ENCODE peak calls at places on chromosomes 12 and 14, in seven cellular contexts. W, R, J, A, X, K and U are unnamed samples. For H3K4me1, the result is how much of the 10 kb centered on the place peaks cover.

GRCh38 chr14:100835278-100836052 is 9.5 kb downstream of the MEG3 start:
- DNase-seq in R (no peak), W (no peak), J (no peak), K (no peak), X (no peak), A (no peak), U (no peak)

GRCh38 chr14:66432334-66432733 is 53.8 kb upstream of the CCDC196 start:
- DNase-seq in W (no peak), X (no peak), J (no peak), K (no peak), R (no peak), A (no peak), U (no peak)

GRCh38 chr12:29273178-29273843 is 107.7 kb downstream of the ERGIC2 start:
- DNase-seq in K (no peak), W (no peak), A (no peak), R (no peak), J (no peak), X (no peak), U (no peak)

GRCh38 chr14:76863724-76864407 is 37.7 kb downstream of the LRRC74A start:
- DNase-seq in A (no peak), K (no peak), J (no peak), W (peak), X (no peak), R (no peak), U (no peak)

GRCh38 chr12:19480459-19480858 is 41.2 kb downstream of the AEBP2 start:
- DNase-seq in A (no peak), K (no peak), J (no peak), X (no peak), W (no peak), R (no peak), U (no peak)

GRCh38 chr14:54786816-54787215 is 115.8 kb downstream of the GCH1 start:
- DNase-seq in K (no peak), R (no peak), W (no peak), J (no peak), A (no peak), X (no peak), U (no peak)

GRCh38 chr12:56071648-56072047 is 8.3 kb upstream of the ERBB3 start:
- DNase-seq in X (no peak), J (no peak), W (no peak), A (no peak), R (peak), K (no peak), U (no peak)

GRCh38 chr12:64884164-64884542 is 59.7 kb downstream of the TBC1D30 start:
- DNase-seq in K (no peak), R (no peak), A (no peak), J (no peak), X (no peak), W (no peak), U (no peak)

GRCh38 chr14:89466460-89466859 is 49.4 kb upstream of the FOXN3 start:
- DNase-seq in A (no peak), K (no peak), R (no peak), J (peak), X (no peak), W (no peak), U (no peak)

GRCh38 chr12:96487214-96487613 is 2.2 kb upstream of the CFAP54 start:
- DNase-seq in J (no peak), A (peak), K (no peak), X (peak), W (no peak), R (peak), U (no peak)

GRCh38 chr14:65927871-65928270 is 515.3 kb downstream of the FUT8 start:
- DNase-seq in A (no peak), K (no peak), R (no peak), W (no peak), J (peak), X (no peak), U (no peak)

GRCh38 chr12:13534242-13534641 is 337.7 kb downstream of the EMP1 start:
- DNase-seq in R (no peak), W (no peak), J (no peak), X (no peak), K (no peak), A (no peak), U (no peak)

GRCh38 chr12:78853231-78853630 is 11.3 kb upstream of the SYT1 start:
- DNase-seq in A (no peak), J (no peak), K (no peak), X (no peak), W (no peak), R (no peak), U (no peak)

GRCh38 chr12:109703684-109704083 is 9.9 kb upstream of the FAM222A start:
- DNase-seq in K (no peak), X (no peak), R (no peak), J (no peak), A (no peak), W (no peak), U (no peak)

GRCh38 chr12:100141998-100142850 is 450 bp downstream of the BLTP3B start:
- DNase-seq in A (no peak), J (peak), K (no peak), W (peak), X (no peak), R (no peak), U (no peak)

GRCh38 chr14:72443991-72444431 is 449.9 kb downstream of the DPF3 start:
- DNase-seq in X (no peak), K (no peak), J (no peak), R (no peak), W (no peak), A (no peak), U (no peak)

GRCh38 chr12:87952850-87953249 is 76.4 kb downstream of the C12orf50 start:
- DNase-seq in R (no peak), W (no peak), K (no peak), X (no peak), J (no peak), A (no peak), U (no peak)

GRCh38 chr14:36256131-36256801 is 64.2 kb downstream of the MBIP start:
- DNase-seq in K (no peak), W (peak), R (no peak), A (no peak), X (no peak), J (no peak), U (no peak)

GRCh38 chr14:22564463-22564862 is 24.6 kb downstream of the DAD1 start:
- DNase-seq in K (no peak), A (no peak), J (no peak), R (no peak), W (no peak), X (no peak), U (no peak)

GRCh38 chr14:22561661-22562579 is 27.1 kb downstream of the DAD1 start:
- DNase-seq in X (no peak), J (peak), A (no peak), K (no peak), R (no peak), W (peak), U (no peak)

GRCh38 chr14:22565391-22565945 is 23.6 kb downstream of the DAD1 start:
- DNase-seq in J (no peak), X (no peak), A (no peak), W (no peak), R (no peak), K (no peak), U (no peak)

GRCh38 chr14:22561366-22561660 is 27.7 kb downstream of the DAD1 start:
- DNase-seq in K (no peak), J (no peak), R (no peak), X (no peak), A (no peak), W (no peak), U (no peak)

GRCh38 chr14:22563987-22564386 is 25.0 kb downstream of the DAD1 start:
- DNase-seq in K (no peak), A (no peak), X (no peak), W (no peak), J (no peak), R (no peak), U (no peak)
- H3K4me1 ChIP-seq in K (under half), A (under half), X (under half), W (under half), J (half or more), R (under half), U (under half)

GRCh38 chr12:120117961-120118709 is 1.6 kb upstream of the RAB35 start:
- DNase-seq in A (no peak), K (no peak), X (peak), W (no peak), R (peak), J (no peak), U (no peak)
- H3K4me1 ChIP-seq in A (under half), K (under half), X (under half), W (under half), R (under half), J (half or more), U (under half)

GRCh38 chr12:116261525-116262100 is 15.9 kb downstream of the MED13L start:
- DNase-seq in A (no peak), K (no peak), X (no peak), R (no peak), J (no peak), W (no peak), U (no peak)

GRCh38 chr12:116257826-116258225 is 19.7 kb downstream of the MED13L start:
- DNase-seq in X (no peak), W (no peak), R (no peak), A (no peak), K (no peak), J (no peak), U (no peak)

GRCh38 chr12:116257213-116257612 is 20.3 kb downstream of the MED13L start:
- DNase-seq in A (no peak), J (no peak), K (no peak), R (no peak), X (no peak), W (no peak), U (no peak)

GRCh38 chr12:116262741-116263140 is 14.8 kb downstream of the MED13L start:
- DNase-seq in X (no peak), A (no peak), R (no peak), J (no peak), K (no peak), W (no peak), U (no peak)

DNA sequence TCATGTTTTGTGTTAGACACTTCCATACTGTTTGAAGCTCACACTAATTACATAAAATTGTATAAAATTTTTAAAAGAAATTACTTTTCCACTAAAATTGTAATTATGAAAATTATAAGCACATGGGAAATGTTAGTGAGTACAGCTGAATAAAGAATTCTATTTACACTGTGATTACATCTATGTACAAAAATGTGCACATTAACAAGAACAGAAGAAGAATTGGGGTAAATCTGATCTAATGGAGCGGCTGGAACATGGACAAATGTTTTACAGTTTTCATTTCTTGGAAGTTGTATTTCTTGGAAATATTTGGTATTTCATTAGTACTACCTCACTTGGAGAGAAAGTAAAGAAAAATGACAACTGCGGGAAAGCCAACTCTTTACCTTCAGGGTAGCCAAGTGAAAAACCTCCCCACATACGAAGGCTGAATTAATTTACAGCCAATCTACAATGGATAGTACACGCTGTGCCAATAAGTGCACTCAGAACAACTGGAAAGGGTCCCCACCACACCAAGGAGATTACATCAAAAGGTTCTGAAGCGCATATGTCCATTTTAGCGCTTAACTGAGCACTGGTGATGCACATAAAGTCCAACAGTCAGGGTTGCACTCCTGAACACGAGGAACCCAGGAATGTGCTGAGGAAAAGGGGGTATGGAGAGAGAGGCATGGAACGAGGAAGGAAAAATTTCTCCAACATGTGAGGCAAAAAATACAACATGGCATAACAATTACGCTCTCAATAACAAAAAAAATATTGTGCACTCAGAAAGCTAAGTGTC is 17.5 kb downstream of the MED13L start:
- DNase-seq in X (no peak), W (no peak), R (no peak), A (no peak), K (no peak), J (no peak), U (no peak)
- H3K4me1 ChIP-seq in X (half or more), W (under half), R (under half), A (half or more), K (under half), J (under half), U (under half)

GRCh38 chr14:104637546-104638003 is 33.0 kb upstream of the TMEM179 start:
- DNase-seq in X (no peak), W (no peak), J (no peak), A (no peak), K (no peak), R (no peak), U (no peak)
- H3K4me1 ChIP-seq in X (under half), W (under half), J (under half), A (under half), K (under half), R (under half), U (under half)

DNA sequence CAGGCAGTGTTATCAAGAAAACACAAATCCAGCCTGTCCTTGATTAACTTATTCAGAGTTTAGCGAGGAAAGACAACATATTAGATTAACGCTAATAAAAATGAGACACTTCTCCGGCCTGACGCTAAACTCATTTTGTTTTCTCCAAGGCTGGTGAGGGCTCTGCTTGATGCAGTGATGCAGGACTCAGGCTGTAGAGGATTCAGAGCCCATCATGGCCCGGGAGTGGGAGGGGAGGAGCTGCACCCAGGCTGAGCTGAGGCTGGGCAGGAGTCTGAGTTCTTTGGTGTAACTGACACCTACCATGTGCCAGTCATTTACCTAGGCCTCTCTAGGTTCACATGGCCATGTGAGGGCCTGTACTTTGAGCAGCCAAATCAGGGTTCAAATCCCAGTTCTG is 70.0 kb downstream of the WSCD2 start:
- DNase-seq in A (no peak), X (no peak), W (no peak), J (no peak), R (no peak), K (no peak), U (no peak)
- H3K4me1 ChIP-seq in A (under half), X (under half), W (under half), J (under half), R (under half), K (under half), U (under half)

GRCh38 chr12:93777249-93777648 is 100.1 kb downstream of the CRADD start:
- DNase-seq in R (peak), A (no peak), J (no peak), W (no peak), K (no peak), X (no peak), U (no peak)
- H3K4me1 ChIP-seq in R (under half), A (under half), J (under half), W (under half), K (under half), X (under half), U (under half)

DNA sequence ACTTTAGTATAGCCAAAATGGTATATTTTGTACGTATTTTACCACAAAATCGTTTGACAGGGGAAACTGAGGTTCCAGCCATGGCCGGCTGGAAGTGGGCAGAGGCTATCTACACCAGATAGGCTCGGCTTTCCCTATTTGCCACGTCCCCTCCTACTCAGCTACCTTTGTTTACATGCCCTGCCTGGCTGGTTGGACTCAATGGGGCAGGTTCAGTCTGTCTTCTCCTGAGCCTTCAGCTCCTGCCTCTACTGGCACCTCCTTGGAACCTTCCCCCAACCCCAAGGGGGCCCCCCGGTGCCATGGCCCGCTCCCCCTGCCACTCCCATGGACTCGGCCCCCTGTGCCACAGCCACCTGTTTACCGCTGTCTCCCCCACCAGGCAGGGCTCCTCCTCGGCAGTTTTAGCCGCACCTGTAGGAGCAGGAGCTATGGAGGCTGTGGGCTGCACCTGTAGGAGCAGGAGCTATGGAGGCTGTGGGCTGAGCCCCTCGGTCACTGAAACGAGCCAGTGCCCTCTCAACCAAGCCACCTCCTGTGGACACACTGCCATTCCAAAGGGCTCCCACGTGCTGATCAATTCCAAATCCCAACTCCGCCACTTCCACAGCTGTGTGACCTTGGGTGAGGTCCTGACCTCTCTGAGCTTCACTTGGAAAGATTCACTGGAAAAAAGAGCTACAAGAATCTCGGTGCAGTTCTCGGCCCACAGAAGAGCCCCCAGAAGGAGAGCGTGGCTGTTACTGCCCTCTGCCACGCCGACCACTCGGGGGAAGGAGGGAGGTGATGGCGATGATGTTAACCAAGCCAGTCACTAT is 62.2 kb downstream of the NCOR2 start:
- DNase-seq in A (no peak), R (no peak), W (no peak), J (no peak), X (no peak), K (no peak), U (no peak)
- H3K4me1 ChIP-seq in A (half or more), R (under half), W (under half), J (under half), X (under half), K (under half), U (under half)